ENCODE peak calls at places on chromosomes 12 and 14, in six cellular contexts. One of them, this sample, is unnamed.

GRCh38 chr12:65728913-65729793 is 95.1 kb upstream of the HMGA2 start:
- DNase-seq in OCI-LY7: no peak
- DNase-seq in stomach: no peak
- DNase-seq in B cell: no peak
- DNase-seq in mammary epithelial cell: peak; percentile 32
- DNase-seq in heart left ventricle: no peak
- DNase-seq in this sample: no peak

GRCh38 chr14:45905672-45906071 is 652.7 kb upstream of the MIS18BP1 start:
- DNase-seq in OCI-LY7: no peak
- DNase-seq in stomach: no peak
- DNase-seq in B cell: no peak
- DNase-seq in mammary epithelial cell: no peak
- DNase-seq in heart left ventricle: no peak
- DNase-seq in this sample: no peak

GRCh38 chr14:94328196-94328595 is 5.1 kb upstream of the SERPINA6 start:
- DNase-seq in OCI-LY7: no peak
- DNase-seq in stomach: no peak
- DNase-seq in B cell: no peak
- DNase-seq in mammary epithelial cell: peak; percentile 46
- DNase-seq in heart left ventricle: no peak
- DNase-seq in this sample: no peak

GRCh38 chr12:132747896-132748295 is 13.7 kb downstream of the ANKLE2 start:
- DNase-seq in OCI-LY7: no peak
- DNase-seq in stomach: no peak
- DNase-seq in B cell: no peak
- DNase-seq in mammary epithelial cell: no peak
- DNase-seq in heart left ventricle: peak; percentile 35
- DNase-seq in this sample: no peak

GRCh38 chr12:25835385-25835784 is 123.1 kb upstream of the RASSF8 start:
- DNase-seq in OCI-LY7: no peak
- DNase-seq in stomach: no peak
- DNase-seq in B cell: no peak
- DNase-seq in mammary epithelial cell: no peak
- DNase-seq in heart left ventricle: no peak
- DNase-seq in this sample: no peak

GRCh38 chr12:534216-534615 is 74.5 kb downstream of the B4GALNT3 start:
- DNase-seq in OCI-LY7: no peak
- DNase-seq in stomach: no peak
- DNase-seq in B cell: no peak
- DNase-seq in mammary epithelial cell: no peak
- DNase-seq in heart left ventricle: no peak
- DNase-seq in this sample: no peak

GRCh38 chr14:61076531-61076930 is 95.5 kb downstream of the SLC38A6 start:
- DNase-seq in OCI-LY7: peak; percentile 28
- DNase-seq in stomach: no peak
- DNase-seq in B cell: no peak
- DNase-seq in mammary epithelial cell: no peak
- DNase-seq in heart left ventricle: no peak
- DNase-seq in this sample: no peak

GRCh38 chr12:68364893-68365725 is 32.9 kb upstream of the MDM1 start:
- DNase-seq in OCI-LY7: peak; percentile 5
- DNase-seq in stomach: peak; percentile 89
- DNase-seq in B cell: peak; percentile 64
- DNase-seq in mammary epithelial cell: peak; percentile 98
- DNase-seq in heart left ventricle: peak; percentile 93
- DNase-seq in this sample: no peak

GRCh38 chr12:101045486-101046474 is 164.3 kb downstream of the SLC5A8 start:
- DNase-seq in OCI-LY7: no peak
- DNase-seq in stomach: no peak
- DNase-seq in B cell: no peak
- DNase-seq in mammary epithelial cell: peak; percentile 15
- DNase-seq in heart left ventricle: no peak
- DNase-seq in this sample: no peak

GRCh38 chr12:119204716-119205285 is 26.1 kb downstream of the HSPB8 start:
- DNase-seq in OCI-LY7: no peak
- DNase-seq in stomach: no peak
- DNase-seq in B cell: no peak
- DNase-seq in mammary epithelial cell: no peak
- DNase-seq in heart left ventricle: no peak
- DNase-seq in this sample: no peak

GRCh38 chr12:106032141-106032925 is 106.4 kb downstream of the NUAK1 start:
- DNase-seq in OCI-LY7: no peak
- DNase-seq in stomach: no peak
- DNase-seq in B cell: no peak
- DNase-seq in mammary epithelial cell: peak; percentile 7
- DNase-seq in heart left ventricle: no peak
- DNase-seq in this sample: no peak

GRCh38 chr12:126390969-126391566 is 1325.8 kb downstream of the AACS start:
- DNase-seq in OCI-LY7: no peak
- DNase-seq in stomach: no peak
- DNase-seq in B cell: no peak
- DNase-seq in mammary epithelial cell: no peak
- DNase-seq in heart left ventricle: no peak
- DNase-seq in this sample: no peak

GRCh38 chr12:111437816-111438454 is 32.2 kb downstream of the SH2B3 start:
- DNase-seq in OCI-LY7: no peak
- DNase-seq in stomach: no peak
- DNase-seq in B cell: peak; percentile 51
- DNase-seq in mammary epithelial cell: peak; percentile 77
- DNase-seq in heart left ventricle: no peak
- DNase-seq in this sample: no peak

GRCh38 chr14:21356511-21356910 is 27.3 kb downstream of the SUPT16H start:
- DNase-seq in OCI-LY7: no peak
- DNase-seq in stomach: no peak
- DNase-seq in B cell: no peak
- DNase-seq in mammary epithelial cell: no peak
- DNase-seq in heart left ventricle: no peak
- DNase-seq in this sample: no peak

GRCh38 chr12:67651380-67651695 is 2.8 kb downstream of the DYRK2 start:
- DNase-seq in OCI-LY7: peak; percentile 64
- DNase-seq in stomach: no peak
- DNase-seq in B cell: peak; percentile 30
- DNase-seq in mammary epithelial cell: peak; percentile 23
- DNase-seq in heart left ventricle: no peak
- DNase-seq in this sample: no peak

GRCh38 chr14:30885840-30886740 is 11.7 kb downstream of the COCH start:
- DNase-seq in OCI-LY7: no peak
- DNase-seq in stomach: no peak
- DNase-seq in B cell: no peak
- DNase-seq in mammary epithelial cell: no peak
- DNase-seq in heart left ventricle: no peak
- DNase-seq in this sample: no peak

GRCh38 chr12:34388636-34389377 is 366.5 kb downstream of the ALG10 start:
- DNase-seq in OCI-LY7: no peak
- DNase-seq in stomach: no peak
- DNase-seq in B cell: no peak
- DNase-seq in mammary epithelial cell: no peak
- DNase-seq in heart left ventricle: peak; percentile 40
- DNase-seq in this sample: no peak

GRCh38 chr12:117686911-117687377 is 281.8 kb downstream of the KSR2 start:
- DNase-seq in OCI-LY7: no peak
- DNase-seq in stomach: no peak
- DNase-seq in B cell: no peak
- DNase-seq in mammary epithelial cell: no peak
- DNase-seq in heart left ventricle: no peak
- DNase-seq in this sample: no peak

GRCh38 chr12:41709463-41710285 is 435.0 kb downstream of the GXYLT1 start:
- DNase-seq in OCI-LY7: no peak
- DNase-seq in stomach: no peak
- DNase-seq in B cell: no peak
- DNase-seq in mammary epithelial cell: peak; percentile 1
- DNase-seq in heart left ventricle: no peak
- DNase-seq in this sample: no peak

GRCh38 chr12:46296822-46297221 is 28.0 kb upstream of the SLC38A1 start:
- DNase-seq in OCI-LY7: no peak
- DNase-seq in stomach: no peak
- DNase-seq in B cell: peak; percentile 18
- DNase-seq in mammary epithelial cell: no peak
- DNase-seq in heart left ventricle: no peak
- DNase-seq in this sample: no peak

DNA sequence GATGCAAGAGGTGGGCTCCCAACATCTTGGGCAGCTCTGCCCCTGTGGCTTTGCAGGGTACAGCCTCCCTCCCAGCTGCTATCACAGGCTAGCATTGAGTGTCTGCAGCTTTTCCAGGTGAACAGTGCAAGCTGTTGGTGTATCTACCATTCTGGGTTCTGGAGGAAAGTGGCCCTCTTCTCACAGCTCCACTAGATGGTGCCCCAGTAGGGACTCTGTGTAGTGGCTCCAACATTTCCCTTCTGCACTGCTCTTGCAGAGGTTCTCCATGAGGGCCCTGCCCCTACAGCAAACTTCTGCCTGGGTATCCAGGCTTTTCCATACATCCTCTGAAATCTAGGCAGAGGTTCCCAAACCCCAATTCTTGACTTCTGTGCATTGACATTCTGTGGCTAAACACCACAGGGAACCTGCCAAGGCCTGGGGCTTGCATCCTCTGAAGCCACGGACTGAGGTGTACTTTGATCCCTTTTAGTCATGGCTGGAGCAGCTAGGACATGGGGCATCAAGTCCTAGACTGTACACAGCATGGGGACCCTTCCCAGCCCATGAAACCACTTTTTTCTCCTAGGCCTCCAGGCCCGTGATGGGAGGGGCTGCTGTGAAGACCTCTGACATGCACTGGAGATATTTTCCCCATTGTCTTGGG is 24.0 kb upstream of the SLC38A1 start:
- DNase-seq in OCI-LY7: no peak
- DNase-seq in stomach: no peak
- DNase-seq in B cell: no peak
- DNase-seq in mammary epithelial cell: peak; percentile 7
- DNase-seq in heart left ventricle: no peak
- DNase-seq in this sample: no peak
- TF ChIP-seq CTCF in OCI-LY7: peak; percentile 13
- TF ChIP-seq CTCF in stomach: no peak
- TF ChIP-seq CTCF in B cell: no peak
- TF ChIP-seq CTCF in mammary epithelial cell: no peak
- TF ChIP-seq CTCF in heart left ventricle: no peak
- TF ChIP-seq CTCF in this sample: no peak

GRCh38 chr12:28239918-28240317 is 49.7 kb downstream of the CCDC91 start:
- DNase-seq in OCI-LY7: no peak
- DNase-seq in stomach: no peak
- DNase-seq in B cell: no peak
- DNase-seq in mammary epithelial cell: no peak
- DNase-seq in heart left ventricle: no peak
- DNase-seq in this sample: no peak

GRCh38 chr12:28235985-28236384 is 45.7 kb downstream of the CCDC91 start:
- DNase-seq in OCI-LY7: no peak
- DNase-seq in stomach: no peak
- DNase-seq in B cell: no peak
- DNase-seq in mammary epithelial cell: no peak
- DNase-seq in heart left ventricle: no peak
- DNase-seq in this sample: no peak

GRCh38 chr12:28240853-28241252 is 50.6 kb downstream of the CCDC91 start:
- DNase-seq in OCI-LY7: no peak
- DNase-seq in stomach: no peak
- DNase-seq in B cell: no peak
- DNase-seq in mammary epithelial cell: no peak
- DNase-seq in heart left ventricle: no peak
- DNase-seq in this sample: no peak

GRCh38 chr12:28235017-28235416 is 44.8 kb downstream of the CCDC91 start:
- DNase-seq in OCI-LY7: no peak
- DNase-seq in stomach: no peak
- DNase-seq in B cell: no peak
- DNase-seq in mammary epithelial cell: no peak
- DNase-seq in heart left ventricle: no peak
- DNase-seq in this sample: no peak

GRCh38 chr12:28237423-28237822 is 47.2 kb downstream of the CCDC91 start:
- DNase-seq in OCI-LY7: no peak
- DNase-seq in stomach: no peak
- DNase-seq in B cell: no peak
- DNase-seq in mammary epithelial cell: no peak
- DNase-seq in heart left ventricle: no peak
- DNase-seq in this sample: no peak
- TF ChIP-seq CTCF in OCI-LY7: no peak
- TF ChIP-seq CTCF in stomach: no peak
- TF ChIP-seq CTCF in B cell: no peak
- TF ChIP-seq CTCF in mammary epithelial cell: peak; percentile 36
- TF ChIP-seq CTCF in heart left ventricle: no peak
- TF ChIP-seq CTCF in this sample: no peak

GRCh38 chr14:106877527-106877926 is 1351.1 kb downstream of the TMEM121 start:
- DNase-seq in OCI-LY7: peak; percentile 77
- DNase-seq in stomach: no peak
- DNase-seq in B cell: no peak
- DNase-seq in mammary epithelial cell: no peak
- DNase-seq in heart left ventricle: no peak
- DNase-seq in this sample: no peak

GRCh38 chr14:106879241-106879640 is 1352.9 kb downstream of the TMEM121 start:
- DNase-seq in OCI-LY7: peak; percentile 84
- DNase-seq in stomach: peak; percentile 63
- DNase-seq in B cell: peak; percentile 72
- DNase-seq in mammary epithelial cell: peak; percentile 48
- DNase-seq in heart left ventricle: no peak
- DNase-seq in this sample: no peak

DNA sequence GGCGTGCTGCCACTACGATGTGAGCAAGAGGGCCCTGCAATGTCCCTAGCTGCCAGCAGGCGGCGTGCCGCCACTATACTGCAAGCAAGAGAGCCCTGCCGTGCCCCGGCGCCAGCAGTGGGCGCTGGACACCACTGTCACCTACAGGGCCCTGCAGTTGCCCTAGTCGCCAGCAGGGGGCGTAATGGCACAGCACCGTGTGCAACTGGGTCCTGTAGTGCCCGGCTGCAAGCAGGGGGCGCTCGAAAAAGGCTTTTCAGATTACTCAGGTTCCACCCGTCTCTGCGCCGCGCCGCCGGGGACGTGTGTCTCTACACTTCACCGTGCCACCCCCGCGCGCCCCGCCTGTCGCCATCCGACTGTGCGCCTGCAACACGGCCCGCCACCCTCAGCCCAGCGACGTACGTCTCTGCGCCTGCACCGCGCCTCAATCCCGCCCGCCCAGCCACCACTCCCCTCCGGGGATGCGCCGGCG is 1356.9 kb downstream of the TMEM121 start:
- DNase-seq in OCI-LY7: peak; percentile 31
- DNase-seq in stomach: no peak
- DNase-seq in B cell: peak; percentile 61
- DNase-seq in mammary epithelial cell: no peak
- DNase-seq in heart left ventricle: no peak
- DNase-seq in this sample: no peak
- TF ChIP-seq CTCF in OCI-LY7: peak; percentile 73
- TF ChIP-seq CTCF in stomach: no peak
- TF ChIP-seq CTCF in B cell: peak; percentile 67
- TF ChIP-seq CTCF in mammary epithelial cell: peak; percentile 39
- TF ChIP-seq CTCF in heart left ventricle: peak; percentile 35
- TF ChIP-seq CTCF in this sample: peak; percentile 1

DNA sequence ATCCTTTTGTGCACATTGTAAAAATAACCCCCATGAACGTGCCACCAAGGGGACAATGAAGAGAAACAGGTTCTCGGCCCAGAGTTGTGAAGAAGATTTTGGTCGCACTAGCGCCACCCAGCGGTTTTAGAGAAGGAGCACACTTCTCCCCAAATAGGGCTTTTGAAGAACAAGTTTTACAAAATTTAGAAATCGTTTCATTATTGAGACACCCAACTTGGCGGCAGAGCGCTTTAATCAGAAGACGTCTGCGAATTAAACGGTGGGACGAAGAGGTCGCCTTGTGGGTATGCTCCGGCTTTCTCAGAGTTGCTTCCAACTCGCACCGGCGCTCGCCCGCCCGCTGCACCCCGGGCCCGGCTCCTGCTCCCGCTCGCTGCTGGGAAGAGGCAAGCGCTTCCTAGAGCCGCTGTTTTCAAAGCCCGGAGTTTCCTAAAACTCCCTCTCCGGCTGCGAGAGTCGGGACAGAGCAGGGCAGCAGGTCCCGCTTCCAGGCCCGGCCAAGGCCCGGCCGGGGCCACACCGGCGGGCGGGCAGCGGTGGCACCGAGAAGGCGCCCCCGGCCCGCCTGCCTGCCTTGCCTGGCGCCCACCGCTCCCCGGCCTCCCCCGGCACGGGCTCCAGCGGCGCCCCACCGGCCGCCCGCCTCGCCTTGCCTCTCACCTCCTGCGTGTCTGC is 672 bp downstream of the FOXA1 start:
- DNase-seq in OCI-LY7: peak; percentile 1
- DNase-seq in stomach: peak; percentile 82
- DNase-seq in B cell: no peak
- DNase-seq in mammary epithelial cell: peak; percentile 74
- DNase-seq in heart left ventricle: no peak
- DNase-seq in this sample: no peak
- TF ChIP-seq CTCF in OCI-LY7: peak; percentile 70
- TF ChIP-seq CTCF in stomach: peak; percentile 65
- TF ChIP-seq CTCF in B cell: no peak
- TF ChIP-seq CTCF in mammary epithelial cell: peak; percentile 95
- TF ChIP-seq CTCF in heart left ventricle: peak; percentile 39
- TF ChIP-seq CTCF in this sample: peak; percentile 84